ENCODE peak calls at places on chromosome 2, in five cellular contexts. J, Z, X, V and I are unnamed samples.

GRCh38 chr2:163756588-163756987 is 20.8 kb upstream of the FIGN start:
- DNase-seq in J (no peak), Z (no peak), X (no peak), V (no peak), I (no peak)

GRCh38 chr2:226398580-226398979 is 401.0 kb downstream of the IRS1 start:
- DNase-seq in J (peak; percentile 49), Z (no peak), X (no peak), V (no peak), I (no peak)

GRCh38 chr2:9112079-9112721 is 94.4 kb upstream of the ASAP2 start:
- DNase-seq in J (peak; percentile 95), Z (no peak), X (no peak), V (peak; percentile 57), I (no peak)

GRCh38 chr2:162242586-162243304 is 500 bp downstream of the FAP start:
- DNase-seq in J (peak; percentile 99), Z (no peak), X (no peak), V (no peak), I (no peak)

GRCh38 chr2:227482638-227483340 is 10.8 kb downstream of the AGFG1 start:
- DNase-seq in J (peak; percentile 52), Z (peak; percentile 80), X (peak; percentile 74), V (no peak), I (peak; percentile 73)

GRCh38 chr2:189210250-189211075 is 30.9 kb upstream of the COL5A2 start:
- DNase-seq in J (peak; percentile 97), Z (no peak), X (no peak), V (peak; percentile 24), I (no peak)

GRCh38 chr2:239917957-239918481 is 107.1 kb downstream of the NDUFA10 start:
- DNase-seq in J (no peak), Z (no peak), X (no peak), V (no peak), I (no peak)

GRCh38 chr2:33275689-33276444 is 200.6 kb upstream of the RASGRP3 start:
- DNase-seq in J (peak; percentile 89), Z (no peak), X (no peak), V (peak; percentile 6), I (no peak)

GRCh38 chr2:9993490-9994165 is 42.1 kb downstream of the GRHL1 start:
- DNase-seq in J (no peak), Z (no peak), X (no peak), V (no peak), I (no peak)

GRCh38 chr2:215521031-215521430 is 85.2 kb upstream of the FN1 start:
- DNase-seq in J (no peak), Z (no peak), X (no peak), V (no peak), I (no peak)

GRCh38 chr2:64056021-64056420 is 36.8 kb upstream of the VPS54 start:
- DNase-seq in J (peak; percentile 17), Z (no peak), X (no peak), V (no peak), I (no peak)

GRCh38 chr2:239152239-239152915 is 248.4 kb downstream of the HDAC4 start:
- DNase-seq in J (no peak), Z (no peak), X (no peak), V (no peak), I (no peak)

GRCh38 chr2:181309161-181309560 is 148.0 kb upstream of the ITGA4 start:
- DNase-seq in J (no peak), Z (peak; percentile 61), X (no peak), V (no peak), I (no peak)

GRCh38 chr2:8676915-8677645 is 4.8 kb upstream of the ID2 start:
- DNase-seq in J (no peak), Z (no peak), X (no peak), V (no peak), I (no peak)

GRCh38 chr2:42202299-42203008 is 33.3 kb downstream of the EML4 start:
- DNase-seq in J (no peak), Z (no peak), X (no peak), V (no peak), I (no peak)

GRCh38 chr2:234136461-234136860 is 86.0 kb downstream of the SPP2 start:
- DNase-seq in J (no peak), Z (no peak), X (no peak), V (no peak), I (no peak)

GRCh38 chr2:10466801-10467200 is 18.7 kb upstream of the ODC1 start:
- DNase-seq in J (no peak), Z (no peak), X (no peak), V (no peak), I (no peak)

GRCh38 chr2:42917374-42918017 is 125.1 kb upstream of the HAAO start:
- DNase-seq in J (no peak), Z (no peak), X (no peak), V (no peak), I (no peak)

GRCh38 chr2:216591480-216591879 is 41.7 kb upstream of the IGFBP2 start:
- DNase-seq in J (no peak), Z (no peak), X (no peak), V (no peak), I (no peak)

GRCh38 chr2:134683561-134684112 is 35.2 kb downstream of the TMEM163 start:
- DNase-seq in J (peak; percentile 8), Z (peak; percentile 47), X (peak; percentile 7), V (no peak), I (peak; percentile 29)

GRCh38 chr2:26492749-26493515 is 15.0 kb upstream of the OTOF start:
- DNase-seq in J (no peak), Z (no peak), X (no peak), V (no peak), I (no peak)

GRCh38 chr2:33477473-33478468 is 1.3 kb downstream of the RASGRP3 start:
- DNase-seq in J (peak; percentile 22), Z (no peak), X (no peak), V (no peak), I (peak; percentile 60)

GRCh38 chr2:176473177-176473576 is 203.9 kb downstream of the MTX2 start:
- DNase-seq in J (peak; percentile 29), Z (no peak), X (no peak), V (no peak), I (no peak)